ENCODE peak calls at places on chromosomes 13 and 19, in nine cellular contexts. T is neural progenitor cell, E is gastrocnemius medialis, N is H9, K is fibroblast of lung, P is endothelial cell of umbilical vein, X is heart right ventricle, M is caudate nucleus, B is astrocyte. L is an unnamed sample.

GRCh38 chr13:113886561-113887112 is 22.8 kb upstream of the GAS6 start:
- DNase-seq in T (no peak), E (no peak), N (no peak), K (no peak), P (no peak), X (no peak), M (no peak), B (no peak), L (peak)

GRCh38 chr19:18519962-18520847 is 1.7 kb downstream of the ELL start:
- DNase-seq in T (peak), E (peak), N (peak), K (peak), P (peak), X (peak), M (peak), B (peak), L (no peak)

GRCh38 chr19:45601524-45602522 is at the start of gene GPR4:
- DNase-seq in T (peak), E (no peak), N (peak), K (no peak), P (no peak), X (peak), M (no peak), B (no peak), L (no peak)

GRCh38 chr19:12247644-12248222 is 47.0 kb downstream of the ZNF44 start:
- DNase-seq in T (no peak), E (no peak), N (no peak), K (no peak), P (no peak), X (no peak), M (no peak), B (no peak), L (no peak)

GRCh38 chr13:95258619-95259194 is 42.5 kb downstream of the ABCC4 start:
- DNase-seq in T (no peak), E (no peak), N (no peak), K (no peak), P (no peak), X (no peak), M (no peak), B (no peak), L (no peak)

GRCh38 chr13:32314968-32315254 is 252 bp downstream of the ZAR1L start:
- DNase-seq in T (peak), E (peak), N (no peak), K (peak), P (no peak), X (no peak), M (no peak), B (peak), L (no peak)

GRCh38 chr13:20446405-20446804 is 79.3 kb downstream of the CRYL1 start:
- DNase-seq in T (no peak), E (no peak), N (no peak), K (no peak), P (no peak), X (no peak), M (no peak), B (no peak), L (peak)

GRCh38 chr19:17402982-17403855 is 2.2 kb downstream of the BST2 start:
- DNase-seq in T (peak), E (no peak), N (peak), K (no peak), P (peak), X (peak), M (no peak), B (no peak), L (no peak)

GRCh38 chr19:50658438-50659317 is 9.4 kb downstream of the C19orf81 start:
- DNase-seq in T (peak), E (no peak), N (peak), K (peak), P (peak), X (peak), M (peak), B (no peak), L (no peak)

GRCh38 chr19:19650331-19650730 is 6.9 kb upstream of the GMIP start:
- DNase-seq in T (no peak), E (peak), N (no peak), K (no peak), P (no peak), X (no peak), M (no peak), B (no peak), L (no peak)

GRCh38 chr19:2064788-2065524 is 13.9 kb upstream of the MKNK2 start:
- DNase-seq in T (no peak), E (peak), N (no peak), K (no peak), P (no peak), X (peak), M (no peak), B (no peak), L (no peak)

GRCh38 chr19:29845576-29846176 is 33.9 kb downstream of the CCNE1 start:
- DNase-seq in T (peak), E (no peak), N (peak), K (no peak), P (no peak), X (no peak), M (peak), B (peak), L (no peak)

GRCh38 chr13:32330438-32330837 is 15.1 kb downstream of the BRCA2 start:
- DNase-seq in T (no peak), E (no peak), N (no peak), K (peak), P (no peak), X (no peak), M (no peak), B (peak), L (no peak)

GRCh38 chr19:30416375-30416774 is 44.2 kb downstream of the ZNF536 start:
- DNase-seq in T (no peak), E (no peak), N (no peak), K (no peak), P (no peak), X (no peak), M (no peak), B (no peak), L (peak)

GRCh38 chr19:694481-695349 is 537 bp downstream of the PRSS57 start:
- DNase-seq in T (no peak), E (no peak), N (no peak), K (no peak), P (no peak), X (no peak), M (no peak), B (no peak), L (no peak)

GRCh38 chr19:6769006-6769637 is 1.9 kb upstream of the SH2D3A start:
- DNase-seq in T (peak), E (no peak), N (peak), K (peak), P (no peak), X (no peak), M (no peak), B (no peak), L (no peak)

GRCh38 chr13:100645382-100645781 is 29.2 kb downstream of the TMTC4 start:
- DNase-seq in T (no peak), E (no peak), N (no peak), K (no peak), P (no peak), X (no peak), M (no peak), B (no peak), L (no peak)

GRCh38 chr19:29364224-29364726 is 151.3 kb upstream of the UQCRFS1 start:
- DNase-seq in T (peak), E (no peak), N (peak), K (no peak), P (no peak), X (no peak), M (no peak), B (no peak), L (no peak)

GRCh38 chr19:43470288-43470687 is 4.9 kb upstream of the LYPD3 start:
- DNase-seq in T (no peak), E (no peak), N (no peak), K (peak), P (no peak), X (no peak), M (no peak), B (peak), L (no peak)

GRCh38 chr13:106589716-106590115 is 21.8 kb upstream of the ARGLU1 start:
- DNase-seq in T (no peak), E (no peak), N (no peak), K (peak), P (peak), X (no peak), M (no peak), B (no peak), L (no peak)

GRCh38 chr13:49409008-49409407 is 34.9 kb downstream of the CAB39L start:
- DNase-seq in T (peak), E (no peak), N (no peak), K (no peak), P (no peak), X (no peak), M (no peak), B (no peak), L (no peak)

GRCh38 chr19:43997631-43998290 is 5.0 kb upstream of the ZNF230 start:
- DNase-seq in T (no peak), E (no peak), N (no peak), K (no peak), P (no peak), X (no peak), M (no peak), B (peak), L (no peak)

GRCh38 chr19:5150902-5151741 is 182.2 kb downstream of the KDM4B start:
- DNase-seq in T (no peak), E (peak), N (peak), K (no peak), P (no peak), X (peak), M (no peak), B (no peak), L (no peak)

GRCh38 chr19:16470911-16471811 is 609 bp downstream of the EPS15L1 start:
- DNase-seq in T (peak), E (peak), N (no peak), K (peak), P (peak), X (peak), M (no peak), B (peak), L (no peak)

GRCh38 chr19:50568321-50569022 is at the start of gene LRRC4B:
- DNase-seq in T (peak), E (no peak), N (peak), K (no peak), P (no peak), X (no peak), M (peak), B (no peak), L (no peak)

GRCh38 chr13:94583926-94584325 is 12.0 kb downstream of the TGDS start:
- DNase-seq in T (no peak), E (no peak), N (no peak), K (peak), P (no peak), X (no peak), M (no peak), B (no peak), L (no peak)

DNA sequence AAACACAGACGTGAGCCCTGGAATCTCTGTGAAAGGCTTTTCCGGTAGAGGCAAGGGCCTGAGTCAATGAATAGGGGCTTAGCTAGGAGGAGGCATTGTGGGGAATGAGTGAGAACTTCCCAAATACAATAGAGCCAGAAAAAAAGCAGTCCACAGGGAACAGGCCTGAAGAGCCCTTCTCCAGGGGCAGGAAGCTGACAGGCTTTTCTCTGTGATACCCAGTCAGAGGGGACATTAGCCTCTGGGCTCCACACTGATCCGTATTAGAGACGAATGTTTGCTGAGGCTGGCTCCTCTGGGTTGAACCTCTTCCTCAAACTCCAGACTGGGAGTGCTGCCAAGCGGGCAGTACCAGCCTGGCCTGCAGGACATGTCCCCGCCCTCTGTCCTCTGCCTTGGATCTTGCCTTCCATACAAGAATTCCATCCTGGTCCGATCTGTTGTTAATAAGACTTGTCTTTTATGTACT is 2.3 kb downstream of the DHRS12 start:
- DNase-seq in T (peak), E (peak), N (no peak), K (no peak), P (peak), X (peak), M (peak), B (no peak), L (no peak)
- H3K27ac ChIP-seq in T (peak), E (peak), N (no peak), K (no peak), P (peak), X (peak), M (peak), B (no peak), L (peak)

GRCh38 chr13:79481685-79482052 is 714 bp downstream of the NDFIP2 start:
- DNase-seq in T (no peak), E (no peak), N (no peak), K (no peak), P (no peak), X (no peak), M (no peak), B (no peak), L (no peak)
- H3K27ac ChIP-seq in T (no peak), E (peak), N (no peak), K (peak), P (peak), X (peak), M (no peak), B (peak), L (peak)

GRCh38 chr19:58584498-58585441 is 11.6 kb upstream of the MZF1 start:
- DNase-seq in T (no peak), E (no peak), N (peak), K (no peak), P (no peak), X (no peak), M (no peak), B (no peak), L (no peak)

GRCh38 chr19:58582985-58583384 is 9.8 kb upstream of the MZF1 start:
- DNase-seq in T (no peak), E (no peak), N (peak), K (no peak), P (no peak), X (no peak), M (no peak), B (no peak), L (no peak)

GRCh38 chr19:58579473-58580142 is 6.5 kb upstream of the MZF1 start:
- DNase-seq in T (no peak), E (no peak), N (no peak), K (no peak), P (no peak), X (no peak), M (no peak), B (no peak), L (no peak)

GRCh38 chr19:58578430-58578925 is 5.3 kb upstream of the MZF1 start:
- DNase-seq in T (no peak), E (no peak), N (no peak), K (no peak), P (no peak), X (no peak), M (no peak), B (no peak), L (no peak)

DNA sequence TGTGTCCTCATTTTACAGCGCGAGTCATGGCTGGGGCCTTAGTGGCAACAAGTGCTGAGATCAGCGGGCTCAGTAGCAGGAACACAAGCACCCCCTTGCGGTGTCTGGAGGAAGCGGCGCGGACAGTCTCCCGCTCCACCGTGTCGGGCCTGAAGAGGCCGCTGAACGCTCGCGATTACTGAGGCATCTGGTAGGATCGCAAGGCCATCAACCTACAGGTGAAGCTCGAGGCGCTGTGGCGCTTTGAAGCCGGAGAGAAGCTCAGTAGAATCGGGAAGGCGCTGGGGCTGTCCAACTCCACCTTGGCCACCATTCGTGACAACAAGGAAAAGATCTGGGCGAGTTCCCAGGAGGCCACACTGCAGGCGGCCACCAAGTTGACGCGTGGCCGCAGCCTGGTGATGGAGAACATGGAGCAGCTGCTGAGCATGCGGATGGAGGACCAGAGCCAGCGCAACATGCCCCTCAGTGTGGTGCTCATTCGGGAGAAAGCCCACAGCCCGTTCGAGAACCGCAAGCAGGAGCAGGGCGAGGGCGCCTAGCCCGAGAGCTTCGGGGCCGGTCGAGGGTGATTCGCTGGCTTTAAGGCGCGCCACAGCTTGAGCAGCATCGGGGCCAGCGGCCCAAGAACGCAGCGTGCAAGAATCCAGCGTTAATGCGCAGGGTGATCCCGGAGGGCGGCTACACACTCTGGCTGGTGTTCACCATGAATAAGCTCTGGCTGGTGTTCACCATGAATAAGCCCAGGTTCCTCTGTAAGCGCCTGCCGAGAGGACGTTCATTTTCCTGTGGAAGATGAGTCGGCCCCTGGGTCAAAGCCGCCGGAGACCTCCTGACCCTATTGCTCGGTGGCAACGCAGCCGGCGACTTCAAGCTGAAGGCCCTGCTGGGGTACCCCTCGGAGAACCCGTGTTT is 8.3 kb upstream of the MZF1 start:
- DNase-seq in T (peak), E (peak), N (peak), K (peak), P (peak), X (peak), M (no peak), B (peak), L (peak)
- H3K27ac ChIP-seq in T (no peak), E (peak), N (no peak), K (no peak), P (no peak), X (no peak), M (no peak), B (no peak), L (peak)

GRCh38 chr19:56838930-56839664 is 1.4 kb downstream of the PEG3 start:
- DNase-seq in T (no peak), E (peak), N (no peak), K (peak), P (peak), X (peak), M (peak), B (peak), L (peak)
- H3K27ac ChIP-seq in T (no peak), E (peak), N (no peak), K (no peak), P (no peak), X (peak), M (peak), B (no peak), L (peak)

DNA sequence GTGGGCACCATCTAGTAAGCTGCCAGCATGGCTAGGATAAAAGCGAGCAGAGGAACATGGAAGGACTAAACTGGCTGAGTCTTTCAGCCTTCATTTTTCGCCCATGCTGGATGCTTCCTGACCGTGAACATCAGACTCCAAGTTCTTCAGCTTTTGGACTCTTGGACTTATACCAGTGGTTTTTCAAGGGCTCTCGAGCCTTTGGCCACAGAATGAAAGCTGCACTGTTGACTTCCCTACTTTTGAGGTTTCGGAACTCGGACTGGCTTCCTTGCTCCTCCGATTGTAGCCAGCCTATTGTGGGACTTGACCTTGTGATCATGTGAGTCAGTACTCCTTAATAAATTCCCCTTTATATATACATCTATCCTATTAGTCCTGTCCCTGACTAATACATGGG is 785.1 kb upstream of the SLITRK6 start:
- DNase-seq in T (no peak), E (no peak), N (no peak), K (no peak), P (no peak), X (no peak), M (no peak), B (no peak), L (no peak)
- H3K27ac ChIP-seq in T (no peak), E (no peak), N (no peak), K (no peak), P (no peak), X (no peak), M (no peak), B (no peak), L (no peak)

DNA sequence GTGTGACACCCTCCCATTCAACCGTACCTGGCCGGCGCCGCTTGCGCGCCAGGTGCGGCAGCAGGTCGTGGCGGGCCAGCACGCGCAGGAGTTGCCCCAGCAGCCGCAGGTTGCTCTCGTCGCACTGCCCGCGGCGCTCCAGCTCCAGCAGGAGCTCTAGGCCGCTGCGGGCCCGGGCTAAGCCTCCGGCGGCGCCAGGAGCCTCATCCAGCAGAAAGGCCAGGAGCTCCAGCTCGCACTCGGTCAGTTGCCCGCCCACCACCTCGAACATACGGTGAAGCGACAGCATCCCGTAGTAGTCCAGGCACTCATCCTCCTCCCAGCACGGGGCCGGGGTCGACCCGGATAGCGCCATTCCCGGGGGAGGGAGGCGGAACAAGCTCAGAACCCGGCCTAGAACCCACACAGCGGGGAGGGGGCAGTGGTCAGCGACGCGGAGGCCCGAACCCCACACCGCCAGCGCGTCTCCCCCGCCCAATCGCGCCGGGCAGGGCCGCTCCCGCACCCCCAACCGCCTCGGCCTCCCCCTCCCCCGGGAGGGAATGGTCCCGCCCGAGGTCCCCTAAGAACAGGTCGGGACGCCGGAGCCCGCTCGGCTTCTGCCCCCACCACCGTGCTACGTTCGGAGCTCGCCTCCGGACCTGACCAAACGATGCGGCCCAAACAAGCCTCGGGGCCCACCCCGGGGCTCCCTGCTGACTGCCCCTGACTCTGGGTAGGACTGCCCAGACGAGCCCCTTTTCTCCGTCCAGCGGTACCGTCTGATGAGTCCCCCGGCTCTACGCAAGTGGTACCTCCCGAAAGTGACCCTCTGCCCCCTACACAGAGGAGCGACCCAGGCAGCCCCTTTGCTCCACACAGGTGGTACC is 590 bp downstream of the DEDD2 start:
- DNase-seq in T (peak), E (no peak), N (peak), K (peak), P (peak), X (peak), M (no peak), B (peak), L (no peak)
- H3K27ac ChIP-seq in T (peak), E (peak), N (no peak), K (peak), P (peak), X (peak), M (peak), B (peak), L (peak)

DNA sequence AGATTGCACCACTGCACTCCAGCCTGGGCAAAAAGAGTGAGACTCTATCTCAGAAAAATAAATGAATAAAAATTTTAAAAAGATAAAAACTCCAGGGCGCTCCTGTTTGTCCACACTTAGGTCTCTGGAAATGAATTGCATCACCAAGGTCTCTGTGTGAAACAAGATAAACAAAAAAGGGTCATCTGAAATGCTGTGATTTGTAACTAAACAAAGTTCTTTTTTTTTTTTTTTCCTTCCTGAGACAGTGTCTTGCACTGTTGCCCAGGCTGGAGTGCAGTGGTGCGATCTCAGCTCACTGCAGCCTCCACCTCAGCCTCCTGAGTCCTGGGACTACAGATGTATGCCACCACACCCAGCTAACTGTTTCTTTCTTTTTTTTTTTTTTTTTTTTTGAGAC is 11.5 kb downstream of the FZR1 start:
- DNase-seq in T (no peak), E (no peak), N (no peak), K (no peak), P (no peak), X (no peak), M (no peak), B (no peak), L (no peak)
- H3K27ac ChIP-seq in T (no peak), E (peak), N (no peak), K (no peak), P (no peak), X (no peak), M (no peak), B (no peak), L (no peak)

L was measured in esophagus muscularis mucosa.